ENCODE peak calls at places on chromosomes 3 and 15, in five cellular contexts. One of them, this sample, is unnamed.

GRCh38 chr3:128499724-128500275 is 6.8 kb upstream of the GATA2 start:
- DNase-seq in breast epithelium: no peak
- DNase-seq in GM12891: no peak
- DNase-seq in body of pancreas: no peak
- DNase-seq in transverse colon: no peak
- DNase-seq in this sample: no peak

GRCh38 chr15:81064253-81064652 is 63.5 kb downstream of the TLNRD1 start:
- DNase-seq in breast epithelium: no peak
- DNase-seq in GM12891: no peak
- DNase-seq in body of pancreas: no peak
- DNase-seq in transverse colon: no peak
- DNase-seq in this sample: no peak

GRCh38 chr3:167783781-167784180 is 48.3 kb downstream of the SERPINI1 start:
- DNase-seq in breast epithelium: no peak
- DNase-seq in GM12891: no peak
- DNase-seq in body of pancreas: no peak
- DNase-seq in transverse colon: no peak
- DNase-seq in this sample: no peak

GRCh38 chr15:56608140-56608778 is 125.0 kb downstream of the ZNF280D start:
- DNase-seq in breast epithelium: no peak
- DNase-seq in GM12891: peak; percentile 18
- DNase-seq in body of pancreas: no peak
- DNase-seq in transverse colon: no peak
- DNase-seq in this sample: no peak

GRCh38 chr3:114290911-114291901 is 2.6 kb upstream of the TIGIT start:
- DNase-seq in breast epithelium: no peak
- DNase-seq in GM12891: peak; percentile 63
- DNase-seq in body of pancreas: peak; percentile 54
- DNase-seq in transverse colon: peak; percentile 77
- DNase-seq in this sample: peak; percentile 66

GRCh38 chr3:168285506-168285905 is 189.8 kb upstream of the GOLIM4 start:
- DNase-seq in breast epithelium: no peak
- DNase-seq in GM12891: no peak
- DNase-seq in body of pancreas: no peak
- DNase-seq in transverse colon: no peak
- DNase-seq in this sample: no peak

GRCh38 chr3:69718832-69719231 is 20.4 kb upstream of the MITF start:
- DNase-seq in breast epithelium: no peak
- DNase-seq in GM12891: no peak
- DNase-seq in body of pancreas: no peak
- DNase-seq in transverse colon: no peak
- DNase-seq in this sample: no peak

GRCh38 chr3:48594431-48595049 is 589 bp downstream of the COL7A1 start:
- DNase-seq in breast epithelium: no peak
- DNase-seq in GM12891: no peak
- DNase-seq in body of pancreas: no peak
- DNase-seq in transverse colon: no peak
- DNase-seq in this sample: no peak

GRCh38 chr15:89772933-89773583 is 3.1 kb upstream of the MESP2 start:
- DNase-seq in breast epithelium: no peak
- DNase-seq in GM12891: no peak
- DNase-seq in body of pancreas: no peak
- DNase-seq in transverse colon: no peak
- DNase-seq in this sample: no peak

GRCh38 chr3:16069149-16069922 is 105.1 kb upstream of the GALNT15 start:
- DNase-seq in breast epithelium: no peak
- DNase-seq in GM12891: no peak
- DNase-seq in body of pancreas: no peak
- DNase-seq in transverse colon: no peak
- DNase-seq in this sample: no peak

GRCh38 chr3:182276512-182276911 is 516.8 kb upstream of the ATP11B start:
- DNase-seq in breast epithelium: no peak
- DNase-seq in GM12891: no peak
- DNase-seq in body of pancreas: no peak
- DNase-seq in transverse colon: no peak
- DNase-seq in this sample: no peak

GRCh38 chr3:182973047-182973446 is 7.3 kb downstream of the DCUN1D1 start:
- DNase-seq in breast epithelium: no peak
- DNase-seq in GM12891: no peak
- DNase-seq in body of pancreas: no peak
- DNase-seq in transverse colon: no peak
- DNase-seq in this sample: no peak

GRCh38 chr3:120683213-120683612 is 1.2 kb upstream of the HGD start:
- DNase-seq in breast epithelium: no peak
- DNase-seq in GM12891: no peak
- DNase-seq in body of pancreas: peak; percentile 48
- DNase-seq in transverse colon: no peak
- DNase-seq in this sample: no peak

GRCh38 chr3:81758275-81758674 is 3.2 kb downstream of the GBE1 start:
- DNase-seq in breast epithelium: no peak
- DNase-seq in GM12891: no peak
- DNase-seq in body of pancreas: no peak
- DNase-seq in transverse colon: no peak
- DNase-seq in this sample: no peak

GRCh38 chr3:131326307-131326706 is 55.3 kb upstream of the NUDT16 start:
- DNase-seq in breast epithelium: no peak
- DNase-seq in GM12891: no peak
- DNase-seq in body of pancreas: no peak
- DNase-seq in transverse colon: no peak
- DNase-seq in this sample: peak; percentile 19

GRCh38 chr3:183254816-183255730 is 2.0 kb downstream of the B3GNT5 start:
- DNase-seq in breast epithelium: no peak
- DNase-seq in GM12891: no peak
- DNase-seq in body of pancreas: no peak
- DNase-seq in transverse colon: no peak
- DNase-seq in this sample: no peak

GRCh38 chr3:168029705-168030104 is 66.0 kb downstream of the GOLIM4 start:
- DNase-seq in breast epithelium: no peak
- DNase-seq in GM12891: no peak
- DNase-seq in body of pancreas: no peak
- DNase-seq in transverse colon: no peak
- DNase-seq in this sample: no peak

GRCh38 chr3:10419637-10420232 is 85.7 kb downstream of the ATP2B2 start:
- DNase-seq in breast epithelium: no peak
- DNase-seq in GM12891: no peak
- DNase-seq in body of pancreas: no peak
- DNase-seq in transverse colon: no peak
- DNase-seq in this sample: peak; percentile 56

GRCh38 chr15:99118801-99119546 is 14.1 kb downstream of the SYNM start:
- DNase-seq in breast epithelium: no peak
- DNase-seq in GM12891: no peak
- DNase-seq in body of pancreas: no peak
- DNase-seq in transverse colon: no peak
- DNase-seq in this sample: no peak

GRCh38 chr15:85584791-85585360 is 204.5 kb downstream of the AKAP13 start:
- DNase-seq in breast epithelium: no peak
- DNase-seq in GM12891: no peak
- DNase-seq in body of pancreas: no peak
- DNase-seq in transverse colon: no peak
- DNase-seq in this sample: no peak

GRCh38 chr15:77579498-77580188 is 53.1 kb downstream of the LINGO1 start:
- DNase-seq in breast epithelium: no peak
- DNase-seq in GM12891: no peak
- DNase-seq in body of pancreas: no peak
- DNase-seq in transverse colon: no peak
- DNase-seq in this sample: no peak

GRCh38 chr15:63818191-63818590 is 15.6 kb downstream of the HERC1 start:
- DNase-seq in breast epithelium: no peak
- DNase-seq in GM12891: no peak
- DNase-seq in body of pancreas: peak; percentile 17
- DNase-seq in transverse colon: no peak
- DNase-seq in this sample: no peak

GRCh38 chr3:33831053-33831452 is 32.6 kb downstream of the PDCD6IP start:
- DNase-seq in breast epithelium: no peak
- DNase-seq in GM12891: no peak
- DNase-seq in body of pancreas: no peak
- DNase-seq in transverse colon: no peak
- DNase-seq in this sample: no peak

GRCh38 chr15:77181305-77182074 is 110.6 kb upstream of the TSPAN3 start:
- DNase-seq in breast epithelium: no peak
- DNase-seq in GM12891: no peak
- DNase-seq in body of pancreas: no peak
- DNase-seq in transverse colon: no peak
- DNase-seq in this sample: no peak

GRCh38 chr3:175150812-175151411 is 291.8 kb downstream of the NAALADL2 start:
- DNase-seq in breast epithelium: no peak
- DNase-seq in GM12891: no peak
- DNase-seq in body of pancreas: no peak
- DNase-seq in transverse colon: peak; percentile 32
- DNase-seq in this sample: no peak

GRCh38 chr15:59762558-59762957 is 73.4 kb upstream of the BNIP2 start:
- DNase-seq in breast epithelium: no peak
- DNase-seq in GM12891: no peak
- DNase-seq in body of pancreas: no peak
- DNase-seq in transverse colon: no peak
- DNase-seq in this sample: no peak

GRCh38 chr15:91553455-91553854 is 300.1 kb upstream of the SLCO3A1 start:
- DNase-seq in breast epithelium: no peak
- DNase-seq in GM12891: no peak
- DNase-seq in body of pancreas: no peak
- DNase-seq in transverse colon: no peak
- DNase-seq in this sample: no peak

DNA sequence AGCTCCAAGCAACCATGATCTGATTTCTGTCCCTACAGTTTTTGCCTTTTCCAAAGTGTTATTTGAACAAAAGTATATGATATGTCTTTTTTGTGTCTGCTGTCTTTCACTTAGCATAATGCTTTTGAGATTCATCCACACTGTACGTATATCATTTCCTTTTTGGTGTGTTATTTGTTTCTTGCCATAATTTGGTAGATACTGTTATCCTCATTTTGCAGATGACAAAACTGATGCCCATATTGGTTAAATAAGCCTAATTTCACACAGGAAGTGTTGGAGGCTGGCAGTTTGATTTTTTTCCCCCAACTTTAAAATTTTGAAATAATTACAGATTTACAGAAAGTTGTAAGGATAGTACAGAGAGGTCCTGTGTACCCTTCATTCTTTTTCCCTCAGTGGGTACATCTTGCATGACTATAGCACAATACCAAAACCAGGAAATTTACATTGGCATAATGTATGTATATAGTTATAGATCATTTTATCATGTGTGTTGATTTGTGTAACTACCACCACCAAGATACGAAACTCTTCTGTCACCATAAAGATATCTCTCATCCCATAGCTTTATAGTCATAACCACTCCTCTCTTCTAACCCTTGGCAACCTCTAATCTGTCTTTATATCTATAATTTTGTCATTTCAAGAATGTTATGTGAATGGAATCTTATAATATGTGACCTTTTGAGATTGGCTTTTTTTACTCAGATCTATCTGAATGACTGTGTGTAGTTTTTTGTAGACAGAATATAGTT is 55.6 kb downstream of the RASA2 start:
- DNase-seq in breast epithelium: no peak
- DNase-seq in GM12891: no peak
- DNase-seq in body of pancreas: no peak
- DNase-seq in transverse colon: no peak
- DNase-seq in this sample: no peak
- TF ChIP-seq POLR2A in breast epithelium: no peak
- TF ChIP-seq POLR2A in GM12891: no peak
- TF ChIP-seq POLR2A in body of pancreas: no peak
- TF ChIP-seq POLR2A in transverse colon: no peak
- TF ChIP-seq POLR2A in this sample: no peak

DNA sequence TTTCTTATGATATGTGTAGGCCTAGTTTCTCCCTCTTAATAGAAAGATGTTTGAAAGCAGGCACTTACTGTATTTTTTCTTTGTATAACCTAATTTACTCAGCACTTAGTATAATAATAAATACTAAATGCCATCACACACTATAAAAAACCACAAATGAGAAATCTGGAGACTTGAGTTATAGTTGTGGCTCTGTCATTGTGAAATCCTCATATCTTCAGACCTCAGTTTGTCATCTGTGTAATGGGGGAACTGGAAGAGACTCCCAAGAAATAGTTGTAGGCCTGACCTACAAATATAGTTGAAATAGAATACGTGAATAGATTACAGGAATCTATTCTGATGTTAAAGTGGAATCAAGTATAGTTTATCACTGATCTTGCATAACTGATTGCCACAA is 287.6 kb upstream of the DPH6 start:
- DNase-seq in breast epithelium: no peak
- DNase-seq in GM12891: no peak
- DNase-seq in body of pancreas: no peak
- DNase-seq in transverse colon: no peak
- DNase-seq in this sample: no peak
- TF ChIP-seq POLR2A in breast epithelium: no peak
- TF ChIP-seq POLR2A in GM12891: no peak
- TF ChIP-seq POLR2A in body of pancreas: no peak
- TF ChIP-seq POLR2A in transverse colon: no peak
- TF ChIP-seq POLR2A in this sample: no peak

GRCh38 chr3:4988815-4989648 is 9.8 kb downstream of the BHLHE40 start:
- DNase-seq in breast epithelium: no peak
- DNase-seq in GM12891: no peak
- DNase-seq in body of pancreas: peak; percentile 83
- DNase-seq in transverse colon: peak; percentile 53
- DNase-seq in this sample: no peak

GRCh38 chr3:4987374-4988296 is 8.4 kb downstream of the BHLHE40 start:
- DNase-seq in breast epithelium: no peak
- DNase-seq in GM12891: no peak
- DNase-seq in body of pancreas: no peak
- DNase-seq in transverse colon: no peak
- DNase-seq in this sample: no peak

GRCh38 chr3:4985330-4986174 is 6.3 kb downstream of the BHLHE40 start:
- DNase-seq in breast epithelium: peak; percentile 80
- DNase-seq in GM12891: no peak
- DNase-seq in body of pancreas: peak; percentile 40
- DNase-seq in transverse colon: no peak
- DNase-seq in this sample: no peak

GRCh38 chr3:4986175-4986610 is 7.0 kb downstream of the BHLHE40 start:
- DNase-seq in breast epithelium: no peak
- DNase-seq in GM12891: no peak
- DNase-seq in body of pancreas: no peak
- DNase-seq in transverse colon: no peak
- DNase-seq in this sample: no peak

GRCh38 chr3:4986611-4987373 is 7.6 kb downstream of the BHLHE40 start:
- DNase-seq in breast epithelium: peak; percentile 98
- DNase-seq in GM12891: peak; percentile 48
- DNase-seq in body of pancreas: peak; percentile 98
- DNase-seq in transverse colon: peak; percentile 97
- DNase-seq in this sample: peak; percentile 65
- TF ChIP-seq POLR2A in breast epithelium: no peak
- TF ChIP-seq POLR2A in GM12891: no peak
- TF ChIP-seq POLR2A in body of pancreas: peak; percentile 90
- TF ChIP-seq POLR2A in transverse colon: peak; percentile 86
- TF ChIP-seq POLR2A in this sample: peak; percentile 31

DNA sequence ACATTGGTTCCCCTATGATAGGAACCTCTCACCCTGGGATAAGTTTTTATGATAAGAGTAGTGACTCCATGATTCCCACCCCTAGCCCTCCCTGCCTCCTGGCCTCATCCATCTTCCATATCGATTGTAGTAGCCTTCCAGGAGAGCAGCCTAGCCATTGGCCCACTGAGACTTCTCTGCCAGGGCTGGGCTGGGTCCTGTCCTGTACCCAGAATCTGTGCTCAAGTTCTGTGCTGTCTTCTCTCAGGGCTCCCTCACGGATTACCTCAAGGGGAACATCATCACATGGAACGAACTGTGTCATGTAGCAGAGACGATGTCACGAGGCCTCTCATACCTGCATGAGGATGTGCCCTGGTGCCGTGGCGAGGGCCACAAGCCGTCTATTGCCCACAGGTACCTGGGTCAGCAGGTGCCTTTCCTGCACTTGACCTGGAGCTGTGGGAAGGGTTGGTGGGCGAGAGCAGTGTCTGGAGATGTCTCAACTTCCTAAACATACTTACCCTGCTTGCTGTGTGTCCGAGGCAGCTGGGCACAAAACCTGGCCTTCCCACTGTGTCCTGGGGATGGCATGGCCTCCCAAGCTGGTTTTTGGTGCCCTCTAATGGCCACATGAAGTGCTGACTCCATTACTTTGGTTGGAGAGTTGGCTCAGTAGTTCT is 16.6 kb upstream of the EXOG start:
- DNase-seq in breast epithelium: no peak
- DNase-seq in GM12891: peak; percentile 67
- DNase-seq in body of pancreas: peak; percentile 75
- DNase-seq in transverse colon: peak; percentile 68
- DNase-seq in this sample: peak; percentile 59
- TF ChIP-seq POLR2A in breast epithelium: no peak
- TF ChIP-seq POLR2A in GM12891: no peak
- TF ChIP-seq POLR2A in body of pancreas: no peak
- TF ChIP-seq POLR2A in transverse colon: no peak
- TF ChIP-seq POLR2A in this sample: no peak